ENCODE peak calls at places on chromosomes 2 and 18, in five cellular contexts. B is spleen, C is fibroblast of lung, O is right cardiac atrium, Y is endothelial cell of umbilical vein. X is an unnamed sample. For H3K4me1, the result is how much of the 10 kb centered on the place peaks cover.

GRCh38 chr2:113976277-113976928 is 86.5 kb downstream of the ACTR3 start:
- DNase-seq in B (no peak), C (no peak), O (no peak), Y (no peak), X (no peak)

GRCh38 chr18:36406805-36407204 is 109.3 kb downstream of the FHOD3 start:
- DNase-seq in B (no peak), O (no peak), Y (no peak), C (no peak), X (no peak)

GRCh38 chr2:171541202-171541884 is 19.1 kb downstream of the CYBRD1 start:
- DNase-seq in O (no peak), B (no peak), C (no peak), Y (no peak), X (peak)

GRCh38 chr2:96762529-96763253 is 2.0 kb downstream of the CNNM4 start:
- DNase-seq in Y (no peak), C (peak), B (no peak), O (no peak), X (peak)

GRCh38 chr18:3594760-3595241 is 144.8 kb downstream of the TGIF1 start:
- DNase-seq in O (peak), Y (no peak), C (peak), B (no peak), X (peak)

GRCh38 chr2:99081886-99082285 is 59.6 kb upstream of the C2orf15 start:
- DNase-seq in Y (no peak), B (no peak), O (no peak), C (no peak), X (no peak)

GRCh38 chr2:232352511-232353091 is 25.9 kb upstream of the ALPP start:
- DNase-seq in B (no peak), Y (no peak), O (no peak), C (no peak), X (no peak)

GRCh38 chr2:239830066-239830717 is 194.9 kb downstream of the NDUFA10 start:
- DNase-seq in O (no peak), B (peak), C (peak), Y (peak), X (no peak)

GRCh38 chr2:109173311-109174171 is 44.5 kb downstream of the SH3RF3 start:
- DNase-seq in O (peak), C (peak), Y (peak), B (no peak), X (peak)

GRCh38 chr2:106192752-106193490 is 1.2 kb downstream of the UXS1 start:
- DNase-seq in B (no peak), C (peak), Y (peak), O (no peak), X (peak)

GRCh38 chr18:58871514-58872490 is 7.1 kb downstream of the ZNF532 start:
- DNase-seq in Y (no peak), B (no peak), C (no peak), O (no peak), X (no peak)

GRCh38 chr18:58870130-58870529 is 5.5 kb downstream of the ZNF532 start:
- DNase-seq in O (no peak), Y (no peak), B (no peak), C (peak), X (no peak)

GRCh38 chr18:58867281-58867961 is 2.7 kb downstream of the ZNF532 start:
- DNase-seq in Y (no peak), O (peak), C (peak), B (no peak), X (no peak)

GRCh38 chr18:58868440-58868839 is 3.8 kb downstream of the ZNF532 start:
- DNase-seq in O (no peak), C (no peak), Y (no peak), B (no peak), X (no peak)

GRCh38 chr18:58870621-58871020 is 5.9 kb downstream of the ZNF532 start:
- DNase-seq in B (no peak), O (no peak), C (no peak), Y (no peak), X (no peak)
- H3K4me1 ChIP-seq in B (under half), O (under half), C (under half), Y (under half), X (half or more)

DNA sequence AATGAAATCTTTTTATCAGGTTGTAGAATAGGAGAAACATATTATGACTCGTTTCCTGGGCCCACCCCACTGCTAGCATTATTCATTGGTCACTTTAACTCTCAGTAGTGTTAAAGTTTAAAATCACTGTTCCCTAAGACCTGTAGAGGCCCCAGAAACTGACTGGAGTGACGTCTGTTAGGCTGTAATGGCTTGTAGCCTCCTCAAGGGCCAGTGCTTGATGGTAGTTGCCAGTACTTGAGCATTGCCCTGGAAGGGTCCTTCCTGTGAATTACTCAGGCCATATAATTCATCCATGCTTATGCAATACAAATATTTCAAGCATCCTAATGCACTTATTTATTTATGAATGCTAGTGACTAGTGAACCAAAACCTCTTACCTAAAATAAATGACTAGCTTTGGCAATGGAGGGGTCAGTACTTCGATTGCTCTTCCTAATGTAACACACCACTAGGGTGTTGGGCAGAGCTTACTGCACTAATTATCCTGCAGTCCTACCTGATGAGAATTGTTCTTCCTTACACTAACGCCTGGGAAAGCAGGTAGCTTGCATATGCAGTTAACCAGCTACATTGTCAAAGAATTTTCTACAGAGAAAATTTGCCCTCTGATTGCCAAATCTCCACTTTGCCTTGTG is 31.2 kb downstream of the ARHGAP25 start:
- DNase-seq in O (no peak), C (peak), B (no peak), Y (no peak), X (no peak)
- H3K4me1 ChIP-seq in O (under half), C (under half), B (half or more), Y (under half), X (under half)

DNA sequence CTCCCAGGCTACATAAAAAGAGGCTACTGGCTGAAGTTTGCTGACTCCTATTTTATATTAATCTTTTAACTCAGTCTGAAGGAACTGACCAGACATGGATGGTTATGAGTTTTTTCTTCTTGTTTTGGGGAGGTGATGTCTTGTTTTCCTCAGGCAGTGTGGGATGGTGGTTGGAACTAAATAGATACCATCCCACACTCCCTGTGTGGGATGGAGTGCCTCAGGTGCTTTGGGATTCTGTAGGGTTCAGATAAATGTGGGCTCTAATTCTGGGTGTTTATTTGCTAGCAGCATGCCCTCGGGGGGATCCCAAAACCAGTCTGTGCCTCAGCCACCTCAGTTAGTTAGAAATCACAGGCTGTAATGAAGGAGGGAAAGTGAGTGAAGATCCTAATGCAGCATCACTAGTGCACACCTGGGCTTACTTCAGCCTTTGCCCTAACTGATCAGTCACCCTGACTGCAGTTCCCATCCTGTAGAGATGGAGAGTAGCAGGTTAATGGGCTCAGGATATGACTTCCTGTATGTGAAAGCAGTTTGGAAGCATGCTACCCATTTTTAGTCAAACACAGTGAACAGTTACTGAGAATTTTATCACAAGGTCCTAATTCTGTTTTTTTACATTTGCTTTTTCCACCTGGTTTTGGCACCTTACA is 132.2 kb downstream of the SPTBN1 start:
- DNase-seq in Y (no peak), C (no peak), B (no peak), O (no peak), X (no peak)
- H3K4me1 ChIP-seq in Y (half or more), C (under half), B (half or more), O (under half), X (half or more)

GRCh38 chr2:26612522-26613240 is 28.5 kb downstream of the CIB4 start:
- DNase-seq in C (no peak), O (peak), Y (no peak), B (peak), X (peak)

GRCh38 chr2:26616032-26616863 is 24.9 kb downstream of the CIB4 start:
- DNase-seq in B (peak), O (no peak), C (no peak), Y (no peak), X (no peak)

GRCh38 chr2:26613241-26614204 is 27.6 kb downstream of the CIB4 start:
- DNase-seq in C (no peak), Y (no peak), O (peak), B (peak), X (no peak)

GRCh38 chr2:26615336-26616031 is 25.7 kb downstream of the CIB4 start:
- DNase-seq in B (no peak), C (no peak), Y (no peak), O (no peak), X (no peak)

DNA sequence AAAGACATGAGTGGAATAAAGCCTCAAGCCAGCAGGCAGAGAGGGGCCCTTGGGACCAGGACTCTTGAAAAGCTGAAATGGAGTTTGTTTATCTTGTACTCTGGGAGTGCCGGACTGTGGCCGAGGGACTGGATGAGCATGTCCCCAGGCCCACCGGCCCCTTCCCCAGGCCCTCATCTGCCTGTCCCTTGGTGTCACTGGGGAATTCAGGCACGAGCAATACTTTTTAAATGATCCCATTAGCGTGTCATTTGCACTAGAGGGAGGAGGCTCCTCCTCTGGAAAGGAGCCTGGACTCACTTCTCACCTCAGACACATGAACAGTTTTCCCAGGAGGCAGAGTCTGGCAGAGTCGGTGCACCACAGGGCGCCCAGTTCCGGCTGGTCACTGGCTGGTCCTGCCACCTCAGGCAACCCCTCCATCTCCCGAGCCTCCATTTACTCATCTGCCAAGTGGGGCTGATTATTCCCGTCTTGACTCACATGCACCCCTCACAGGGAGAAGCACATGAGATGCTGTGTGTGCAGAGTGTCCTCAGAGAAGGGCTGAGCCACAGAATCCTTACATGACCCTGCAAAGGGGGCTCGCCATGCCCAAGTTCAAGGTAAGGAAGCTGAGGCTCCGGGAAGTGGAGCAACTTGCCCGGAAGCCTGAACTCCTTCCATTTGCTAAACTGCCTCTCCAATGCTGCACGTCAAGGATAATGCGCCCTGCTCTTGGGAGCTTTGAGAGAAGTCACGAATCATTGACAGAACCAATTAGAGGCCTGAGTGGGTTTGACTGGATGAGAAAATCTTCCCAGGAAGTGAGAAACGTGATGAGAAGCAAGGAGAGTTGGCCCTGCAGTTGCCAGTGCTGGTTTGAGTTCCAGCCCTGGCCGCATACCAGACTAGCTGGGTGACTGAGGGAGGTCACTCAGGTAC is 26.7 kb downstream of the CIB4 start:
- DNase-seq in B (peak), C (no peak), O (no peak), Y (no peak), X (no peak)
- H3K4me1 ChIP-seq in B (under half), C (under half), O (under half), Y (under half), X (under half)

GRCh38 chr2:187504312-187504921 is 49.8 kb downstream of the TFPI start:
- DNase-seq in B (no peak), Y (peak), O (no peak), C (no peak), X (peak)

GRCh38 chr2:187506416-187506815 is 47.8 kb downstream of the TFPI start:
- DNase-seq in O (no peak), C (no peak), Y (no peak), B (no peak), X (no peak)

GRCh38 chr2:187502467-187502866 is 51.8 kb downstream of the TFPI start:
- DNase-seq in Y (no peak), B (no peak), C (no peak), O (no peak), X (no peak)

GRCh38 chr2:187500585-187501359 is 52.7 kb upstream of the CALCRL start:
- DNase-seq in O (no peak), B (no peak), C (peak), Y (peak), X (peak)

GRCh38 chr2:187505064-187505672 is 49.1 kb downstream of the TFPI start:
- DNase-seq in O (no peak), B (no peak), Y (peak), C (no peak), X (peak)
- H3K4me1 ChIP-seq in O (under half), B (under half), Y (half or more), C (under half), X (under half)

DNA sequence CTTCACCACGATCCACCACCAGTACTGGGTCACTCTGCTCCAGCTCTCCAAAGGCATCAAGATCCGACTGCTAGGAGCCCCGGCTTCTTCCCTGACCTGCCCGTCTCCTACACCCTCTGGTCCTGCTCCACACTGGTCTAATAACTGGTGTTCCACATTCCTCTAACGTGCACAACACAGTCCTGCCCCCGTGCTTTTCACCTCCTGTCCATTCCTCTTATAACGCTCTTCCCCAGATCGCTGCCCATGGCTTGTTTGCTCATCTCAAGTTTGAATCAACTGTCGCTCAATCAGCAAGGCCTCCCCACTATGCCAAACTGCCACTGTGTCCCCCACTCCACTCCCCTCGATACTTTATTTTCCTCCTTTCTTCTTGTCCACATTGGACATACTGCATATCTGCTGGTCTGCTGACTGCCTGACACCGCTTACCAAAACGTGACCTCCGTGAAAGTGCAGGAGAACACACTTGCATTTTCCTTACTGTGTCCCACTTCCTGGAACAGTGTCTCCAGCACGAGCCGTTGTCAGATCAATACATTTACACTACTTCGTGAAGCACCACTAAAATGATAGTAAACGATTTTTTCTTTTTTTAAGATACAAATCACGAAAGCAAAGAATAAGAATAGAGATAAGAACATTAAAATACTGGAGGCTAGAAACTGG is 6.5 kb downstream of the HDLBP start:
- DNase-seq in O (no peak), B (no peak), Y (no peak), C (no peak), X (no peak)
- H3K4me1 ChIP-seq in O (under half), B (half or more), Y (under half), C (under half), X (under half)

X was measured in A673.